ENCODE peak calls at places on chromosomes 13 and 19, in ten cellular contexts. S, U, J, I, Z, V, P, X, O and C are unnamed samples.

GRCh38 chr13:110448230-110448629 is 113.3 kb downstream of the RAB20 start:
- DNase-seq in S (no peak), U (no peak), J (peak; percentile 16), I (no peak), Z (peak; percentile 92), V (no peak), P (peak; percentile 86), X (no peak), O (no peak), C (no peak)

GRCh38 chr19:13974073-13974472 is 21.8 kb downstream of the DCAF15 start:
- DNase-seq in S (no peak), U (peak; percentile 34), J (no peak), I (no peak), Z (peak; percentile 27), V (no peak), P (no peak), X (no peak), O (no peak), C (no peak)

GRCh38 chr19:5470264-5470671 is 15.1 kb downstream of the ZNRF4 start:
- DNase-seq in S (no peak), U (no peak), J (no peak), I (no peak), Z (peak; percentile 64), V (no peak), P (no peak), X (no peak), O (no peak), C (no peak)

GRCh38 chr13:83796364-83796763 is 85.9 kb downstream of the SLITRK1 start:
- DNase-seq in S (no peak), U (no peak), J (no peak), I (peak; percentile 13), Z (no peak), V (no peak), P (no peak), X (no peak), O (no peak), C (no peak)

GRCh38 chr13:85828094-85828684 is 29.0 kb upstream of the SLITRK6 start:
- DNase-seq in S (no peak), U (no peak), J (no peak), I (no peak), Z (peak; percentile 43), V (no peak), P (peak; percentile 30), X (no peak), O (no peak), C (no peak)

GRCh38 chr19:6126335-6126974 is 9.0 kb upstream of the ACSBG2 start:
- DNase-seq in S (no peak), U (no peak), J (no peak), I (no peak), Z (peak; percentile 94), V (no peak), P (peak; percentile 71), X (no peak), O (no peak), C (no peak)

GRCh38 chr19:32652893-32653625 is 21.9 kb downstream of the ANKRD27 start:
- DNase-seq in S (peak; percentile 82), U (no peak), J (peak; percentile 89), I (peak; percentile 32), Z (no peak), V (peak; percentile 86), P (peak; percentile 81), X (peak; percentile 63), O (peak; percentile 81), C (peak; percentile 79)

GRCh38 chr13:50081106-50081898 is 66.1 kb downstream of the KCNRG start:
- DNase-seq in S (peak; percentile 86), U (no peak), J (peak; percentile 89), I (peak; percentile 54), Z (no peak), V (peak; percentile 71), P (no peak), X (peak; percentile 71), O (peak; percentile 41), C (peak; percentile 66)

GRCh38 chr19:10010247-10010691 is at the start of gene COL5A3:
- DNase-seq in S (peak; percentile 83), U (no peak), J (peak; percentile 86), I (peak; percentile 59), Z (no peak), V (peak; percentile 78), P (peak; percentile 58), X (peak; percentile 60), O (peak; percentile 76), C (peak; percentile 51)

GRCh38 chr13:43544011-43544410 is 242.8 kb downstream of the ENOX1 start:
- DNase-seq in S (no peak), U (no peak), J (no peak), I (peak; percentile 45), Z (peak; percentile 68), V (no peak), P (peak; percentile 58), X (no peak), O (no peak), C (no peak)

GRCh38 chr13:101988140-101988539 is 413.7 kb downstream of the FGF14 start:
- DNase-seq in S (no peak), U (no peak), J (no peak), I (no peak), Z (no peak), V (no peak), P (no peak), X (no peak), O (no peak), C (no peak)

GRCh38 chr13:98364648-98365047 is 187.6 kb upstream of the RNF113B start:
- DNase-seq in S (no peak), U (no peak), J (no peak), I (no peak), Z (no peak), V (no peak), P (no peak), X (no peak), O (no peak), C (no peak)

GRCh38 chr19:19420570-19421301 is 15.3 kb downstream of the GATAD2A start:
- DNase-seq in S (no peak), U (no peak), J (peak; percentile 51), I (no peak), Z (peak; percentile 54), V (no peak), P (no peak), X (no peak), O (no peak), C (no peak)

GRCh38 chr13:36681894-36682624 is 8.2 kb downstream of the SERTM1 start:
- DNase-seq in S (no peak), U (no peak), J (no peak), I (no peak), Z (no peak), V (no peak), P (no peak), X (no peak), O (no peak), C (no peak)

DNA sequence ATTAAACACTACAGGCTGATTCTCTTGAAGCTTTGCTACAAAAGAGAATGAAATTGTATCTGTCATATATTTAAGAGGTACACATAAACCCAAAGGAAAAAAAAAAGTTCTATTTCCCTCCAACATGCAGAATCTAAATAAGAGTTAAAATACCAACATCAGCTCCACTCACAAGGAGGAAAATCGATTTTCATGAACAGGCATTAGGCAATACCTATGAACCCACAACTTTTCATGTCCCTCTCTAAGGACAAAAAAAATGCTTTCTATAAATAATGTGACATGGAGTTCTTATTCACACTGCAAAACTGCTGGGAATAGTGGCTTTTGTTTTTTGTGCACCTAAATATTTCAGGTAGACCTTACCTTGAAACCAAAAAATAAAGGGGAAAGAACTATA is 192.5 kb downstream of the KLF12 start:
- DNase-seq in S (no peak), U (no peak), J (no peak), I (no peak), Z (no peak), V (no peak), P (no peak), X (no peak), O (no peak), C (no peak)
- H3K4me1 ChIP-seq in S (no peaks in the 10 kb centered on the region), U (peaks cover 22% of the 10 kb centered on the region), J (peaks cover 3% of the 10 kb centered on the region), I (no peaks in the 10 kb centered on the region), Z (peaks cover 29% of the 10 kb centered on the region), V (peaks cover 2% of the 10 kb centered on the region), P (peaks cover 17% of the 10 kb centered on the region), X (no peaks in the 10 kb centered on the region), O (peaks cover 64% of the 10 kb centered on the region), C (no peaks in the 10 kb centered on the region)

DNA sequence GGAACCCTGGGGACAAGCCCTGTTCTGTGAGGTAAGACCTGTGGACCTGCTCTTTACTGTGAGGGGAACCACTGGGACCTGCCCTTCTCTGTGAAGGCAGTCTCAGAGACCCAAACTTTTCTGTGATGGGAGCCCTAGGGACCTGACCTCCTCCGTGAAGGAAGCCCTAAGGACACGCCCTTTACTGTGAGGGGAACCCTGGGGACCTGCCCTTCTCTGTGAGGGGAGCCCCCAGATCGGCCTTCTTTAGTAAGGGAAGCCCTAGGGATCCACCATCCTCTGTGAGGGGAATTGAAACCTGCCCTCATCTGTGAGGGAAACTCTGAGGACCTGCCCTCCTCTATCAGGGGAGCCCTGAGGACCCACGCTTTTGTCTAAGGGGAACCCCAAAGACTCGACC is 343.5 kb downstream of the UQCRFS1 start:
- DNase-seq in S (no peak), U (no peak), J (no peak), I (no peak), Z (no peak), V (no peak), P (no peak), X (no peak), O (no peak), C (no peak)
- H3K36me3 ChIP-seq in S (no peaks in the 10 kb centered on the region), U (no peaks in the 10 kb centered on the region), J (no peaks in the 10 kb centered on the region), I (no peaks in the 10 kb centered on the region), Z (no peaks in the 10 kb centered on the region), V (no peaks in the 10 kb centered on the region), P (no peaks in the 10 kb centered on the region), X (no peaks in the 10 kb centered on the region), O (no peaks in the 10 kb centered on the region), C (no peaks in the 10 kb centered on the region)

GRCh38 chr19:20611866-20612265 is 46.3 kb upstream of the ZNF737 start:
- DNase-seq in S (no peak), U (no peak), J (no peak), I (no peak), Z (no peak), V (peak; percentile 49), P (no peak), X (no peak), O (no peak), C (no peak)
- H3K27ac ChIP-seq in S (no peak overlapping the region), U (no peak overlapping the region), J (no peak overlapping the region), I (peak overlapping the region; percentile 31), Z (no peak overlapping the region), V (peak overlapping the region; percentile 85), P (no peak overlapping the region), X (no peak overlapping the region), O (no peak overlapping the region), C (no peak overlapping the region)

DNA sequence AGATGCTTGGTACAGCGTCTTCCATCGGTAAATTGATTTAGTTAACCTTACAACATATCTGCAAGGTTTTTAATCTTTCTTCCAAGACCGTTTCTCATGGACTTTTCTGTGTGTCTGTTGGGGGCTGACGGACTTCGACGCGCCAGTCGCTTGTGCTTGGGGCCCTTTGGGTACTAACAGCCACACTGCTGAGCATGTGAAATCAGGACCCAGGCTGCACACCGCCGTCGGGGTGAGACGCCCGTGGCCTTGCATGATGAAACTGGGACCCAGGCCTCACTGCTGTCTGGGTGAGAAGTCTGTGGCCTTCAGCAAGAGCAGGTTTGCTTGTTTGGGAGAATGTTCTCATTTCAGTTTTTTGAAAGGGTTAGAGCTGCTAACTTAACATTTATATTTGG is 9.8 kb downstream of the ATP4B start:
- DNase-seq in S (peak; percentile 58), U (no peak), J (peak; percentile 73), I (peak; percentile 11), Z (no peak), V (peak; percentile 19), P (no peak), X (no peak), O (peak; percentile 9), C (peak; percentile 36)
- H3K4me1 ChIP-seq in S (no peaks in the 10 kb centered on the region), U (no peaks in the 10 kb centered on the region), J (peaks cover 12% of the 10 kb centered on the region), I (no peaks in the 10 kb centered on the region), Z (peaks cover 10% of the 10 kb centered on the region), V (peaks cover 12% of the 10 kb centered on the region), P (peaks cover 2% of the 10 kb centered on the region), X (peaks cover 7% of the 10 kb centered on the region), O (peaks cover 20% of the 10 kb centered on the region), C (peaks cover 21% of the 10 kb centered on the region)